ENCODE peak calls at places on chromosomes 16 and 17, in four cellular contexts. Y is H9, V is IMR-90, U is neuronal stem cell. Z is an unnamed sample.
A peak's percentile ranks its signal among the peaks of the same experiment; 100 is the strongest.

GRCh38 chr16:88298166-88298881 is 84.4 kb upstream of the ZNF469 start:
- DNase-seq in Y (no peak), V (peak; percentile 60), U (no peak), Z (no peak)

GRCh38 chr17:32772453-32773025 is 104.4 kb downstream of the MYO1D start:
- DNase-seq in Y (no peak), V (no peak), U (no peak), Z (no peak)

GRCh38 chr16:31201511-31202401 is 804 bp downstream of the PYCARD start:
- DNase-seq in Y (peak; percentile 82), V (no peak), U (no peak), Z (no peak)

GRCh38 chr16:66905633-66906539 is 12.8 kb downstream of the CDH16 start:
- DNase-seq in Y (peak; percentile 80), V (no peak), U (no peak), Z (no peak)

GRCh38 chr16:30843501-30843900 is 50.4 kb downstream of the BCL7C start:
- DNase-seq in Y (no peak), V (no peak), U (no peak), Z (no peak)

GRCh38 chr17:65254166-65254565 is 117.0 kb downstream of the RGS9 start:
- DNase-seq in Y (no peak), V (peak; percentile 17), U (no peak), Z (no peak)

GRCh38 chr16:31355701-31356100 is 725 bp downstream of the ITGAX start:
- DNase-seq in Y (no peak), V (no peak), U (no peak), Z (no peak)

GRCh38 chr17:17698869-17699351 is 17.7 kb downstream of the RAI1 start:
- DNase-seq in Y (peak; percentile 76), V (peak; percentile 41), U (no peak), Z (no peak)

GRCh38 chr17:38544839-38545209 is 60.9 kb downstream of the SRCIN1 start:
- DNase-seq in Y (peak; percentile 69), V (no peak), U (no peak), Z (no peak)

GRCh38 chr17:40530988-40531971 is 29.9 kb upstream of the TNS4 start:
- DNase-seq in Y (no peak), V (no peak), U (no peak), Z (no peak)

GRCh38 chr16:66503030-66503429 is 46.9 kb downstream of the TK2 start:
- DNase-seq in Y (no peak), V (no peak), U (no peak), Z (no peak)

GRCh38 chr16:46748775-46749705 is 896 bp upstream of the MYLK3 start:
- DNase-seq in Y (no peak), V (no peak), U (no peak), Z (no peak)

GRCh38 chr17:45284176-45285140 is 22.6 kb upstream of the SPATA32 start:
- DNase-seq in Y (peak; percentile 60), V (no peak), U (no peak), Z (no peak)

GRCh38 chr17:51439395-51440229 is 179.3 kb downstream of the UTP18 start:
- DNase-seq in Y (no peak), V (no peak), U (no peak), Z (no peak)

GRCh38 chr17:64679710-64680216 is 17.7 kb upstream of the SMURF2 start:
- DNase-seq in Y (no peak), V (peak; percentile 99), U (no peak), Z (no peak)

GRCh38 chr17:65191805-65192740 is 54.9 kb downstream of the RGS9 start:
- DNase-seq in Y (no peak), V (peak; percentile 78), U (no peak), Z (no peak)

GRCh38 chr16:81105946-81106345 is 9.8 kb upstream of the GCSH start:
- DNase-seq in Y (no peak), V (no peak), U (no peak), Z (no peak)

GRCh38 chr16:27781195-27781524 is 231.2 kb downstream of the KATNIP start:
- DNase-seq in Y (no peak), V (no peak), U (no peak), Z (no peak)

GRCh38 chr16:80741716-80742115 is 62.7 kb downstream of the CDYL2 start:
- DNase-seq in Y (no peak), V (no peak), U (no peak), Z (no peak)

GRCh38 chr16:70684146-70685060 is 1.4 kb downstream of the MTSS2 start:
- DNase-seq in Y (no peak), V (no peak), U (no peak), Z (no peak)

GRCh38 chr16:70687172-70687531 is 1.3 kb upstream of the MTSS2 start:
- DNase-seq in Y (no peak), V (no peak), U (no peak), Z (no peak)

GRCh38 chr16:70685061-70685937 is 554 bp downstream of the MTSS2 start:
- DNase-seq in Y (no peak), V (no peak), U (no peak), Z (no peak)

GRCh38 chr16:70686376-70687171 is 721 bp upstream of the MTSS2 start:
- DNase-seq in Y (no peak), V (no peak), U (no peak), Z (no peak)

GRCh38 chr16:70685938-70686375 is at the start of gene MTSS2:
- DNase-seq in Y (peak; percentile 79), V (peak; percentile 85), U (peak; percentile 84), Z (peak; percentile 62)
- H3K4me1 ChIP-seq in Y (peaks cover 6% of the 10 kb centered on the region), V (peaks cover 61% of the 10 kb centered on the region), U (peaks cover 27% of the 10 kb centered on the region), Z (peaks cover 47% of the 10 kb centered on the region)

GRCh38 chr17:76238847-76239537 is 1.3 kb downstream of the RNF157 start:
- DNase-seq in Y (no peak), V (no peak), U (no peak), Z (no peak)

GRCh38 chr17:76239538-76240274 is 587 bp downstream of the RNF157 start:
- DNase-seq in Y (peak; percentile 56), V (no peak), U (no peak), Z (no peak)

GRCh38 chr17:76240461-76241204 is at the start of gene RNF157:
- DNase-seq in Y (peak; percentile 91), V (peak; percentile 48), U (peak; percentile 81), Z (peak; percentile 49)

GRCh38 chr17:76241776-76242175 is 1.5 kb upstream of the RNF157 start:
- DNase-seq in Y (no peak), V (no peak), U (no peak), Z (no peak)

GRCh38 chr17:76241205-76241539 is 879 bp upstream of the RNF157 start:
- DNase-seq in Y (no peak), V (no peak), U (no peak), Z (no peak)
- H3K9ac ChIP-seq in Y (peak overlapping the region; percentile 55), V (peak overlapping the region; percentile 71), U (peak overlapping the region; percentile 85), Z (peak overlapping the region; percentile 84)

GRCh38 chr16:10938321-10938720 is 3.9 kb downstream of the DEXI start:
- DNase-seq in Y (no peak), V (no peak), U (no peak), Z (no peak)
- H3K4me1 ChIP-seq in Y (peaks cover 3% of the 10 kb centered on the region), V (peaks cover 22% of the 10 kb centered on the region), U (peaks cover 20% of the 10 kb centered on the region), Z (peaks cover 6% of the 10 kb centered on the region)

GRCh38 chr17:75208161-75208560 is 2.7 kb downstream of the NUP85 start:
- DNase-seq in Y (no peak), V (no peak), U (no peak), Z (no peak)
- H3K9ac ChIP-seq in Y (no peak overlapping the region), V (no peak overlapping the region), U (no peak overlapping the region), Z (no peak overlapping the region)

DNA sequence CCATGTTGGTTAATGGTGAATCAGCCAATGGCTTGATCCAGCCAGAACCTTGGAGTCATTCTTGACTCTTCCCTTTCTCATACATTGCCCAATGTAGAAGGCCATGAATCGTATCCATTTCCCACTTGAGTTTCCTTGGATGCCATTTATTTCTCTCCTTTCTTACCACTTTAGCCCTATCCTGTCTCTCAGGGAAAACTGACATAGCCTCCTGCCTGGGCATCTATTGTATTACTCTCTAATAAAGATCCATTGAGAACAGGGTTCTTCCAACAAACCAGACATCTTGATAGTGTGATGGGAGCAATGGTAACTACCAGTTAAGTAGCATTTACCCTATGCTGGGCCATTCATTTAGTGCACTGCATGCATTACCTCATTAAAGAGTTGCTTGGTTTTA is 104.2 kb upstream of the CDH11 start:
- DNase-seq in Y (no peak), V (no peak), U (no peak), Z (no peak)
- H3K4me1 ChIP-seq in Y (peaks cover 4% of the 10 kb centered on the region), V (peaks cover 4% of the 10 kb centered on the region), U (no peaks in the 10 kb centered on the region), Z (no peaks in the 10 kb centered on the region)

DNA sequence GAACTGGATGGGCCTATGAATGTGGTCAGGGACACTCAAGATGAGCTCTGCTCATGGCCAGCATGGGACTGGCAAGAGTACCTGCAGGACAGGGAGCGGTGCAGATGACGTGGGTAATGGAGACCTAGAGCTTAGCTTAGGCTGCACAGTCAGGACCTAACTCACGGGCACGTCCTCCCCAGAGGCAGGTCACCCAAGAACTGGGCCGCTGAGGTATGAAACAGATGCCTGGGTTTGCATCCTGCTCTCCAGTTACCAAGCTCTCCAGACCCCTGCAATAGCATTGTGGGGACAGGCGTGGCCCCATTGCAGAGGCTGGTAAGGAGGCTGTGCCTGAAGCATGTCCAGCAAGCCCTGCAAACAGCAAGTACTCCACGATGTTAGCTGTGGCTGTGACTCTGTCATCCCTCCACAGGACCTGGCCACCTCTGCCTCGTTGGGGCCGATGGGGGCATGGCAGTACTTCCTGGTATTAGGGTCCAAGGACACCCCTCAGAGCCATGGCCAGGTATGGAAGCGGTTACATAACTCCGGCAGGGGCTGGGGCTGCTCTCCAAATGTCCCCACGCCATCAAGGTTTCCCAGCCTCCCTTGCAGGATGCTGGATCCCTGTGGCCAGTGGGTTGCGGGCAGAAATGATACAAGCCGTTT is 37.5 kb upstream of the RBFOX3 start:
- DNase-seq in Y (peak; percentile 29), V (no peak), U (no peak), Z (no peak)
- H3K9ac ChIP-seq in Y (no peak overlapping the region), V (no peak overlapping the region), U (no peak overlapping the region), Z (no peak overlapping the region)

DNA sequence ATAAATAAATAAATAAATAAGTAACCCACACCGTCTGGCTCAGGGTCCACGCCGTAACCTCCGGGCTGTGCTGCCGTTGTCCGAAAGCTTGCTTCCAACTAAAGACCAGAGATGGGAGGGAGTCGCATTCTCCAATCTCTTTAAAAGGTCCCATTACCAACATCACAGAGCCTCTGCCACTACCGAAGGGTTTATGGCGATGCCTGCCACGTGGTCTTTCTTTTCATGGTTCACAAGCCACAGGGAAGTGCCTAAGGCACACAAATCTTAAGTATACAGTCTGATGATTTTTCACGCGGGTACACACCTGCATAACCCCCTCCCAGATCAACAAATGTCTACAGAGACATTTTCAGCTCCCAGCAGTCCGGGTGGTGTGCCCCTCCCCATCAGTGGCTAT is 1.4 kb downstream of the COTL1 start:
- DNase-seq in Y (no peak), V (no peak), U (no peak), Z (no peak)
- H3K4me1 ChIP-seq in Y (no peaks in the 10 kb centered on the region), V (peaks cover 31% of the 10 kb centered on the region), U (peaks cover 26% of the 10 kb centered on the region), Z (peaks cover 20% of the 10 kb centered on the region)